ENCODE peak calls at places on chromosomes 11 and 22, in nine cellular contexts. Z is dorsolateral prefrontal cortex, M is RWPE1, X is esophagus squamous epithelium, O is foreskin keratinocyte, E is spleen, V is adrenal gland, Q is OCI-LY7, L is AG04449. P is an unnamed sample.

GRCh38 chr22:40002935-40003715 is 8.4 kb downstream of the FAM83F start:
- DNase-seq in M (no peak), E (no peak), L (no peak), O (no peak), X (no peak), Q (no peak), V (no peak), Z (no peak), P (no peak)

GRCh38 chr11:16902979-16903378 is 111.2 kb downstream of the PLEKHA7 start:
- DNase-seq in L (no peak), Z (no peak), M (no peak), V (no peak), O (peak), E (no peak), X (no peak), Q (no peak), P (no peak)

GRCh38 chr11:68643576-68643975 is 40.8 kb upstream of the GAL start:
- DNase-seq in L (no peak), E (no peak), Z (no peak), V (no peak), M (no peak), O (peak), X (no peak), Q (no peak), P (peak)

GRCh38 chr22:21977814-21978213 is 4.8 kb downstream of the TOP3B start:
- DNase-seq in Z (no peak), Q (no peak), E (peak), L (no peak), X (no peak), O (no peak), M (no peak), V (no peak), P (no peak)

GRCh38 chr11:31711137-31711536 is 100.0 kb downstream of the PAX6 start:
- DNase-seq in L (no peak), Q (no peak), Z (no peak), E (no peak), M (no peak), X (no peak), V (no peak), O (no peak), P (no peak)

GRCh38 chr11:12813371-12814225 is 139.4 kb downstream of the TEAD1 start:
- DNase-seq in Q (no peak), L (no peak), O (no peak), M (no peak), X (no peak), V (peak), Z (no peak), E (no peak), P (peak)

GRCh38 chr11:116697639-116698038 is 75.1 kb downstream of the BUD13 start:
- DNase-seq in Q (no peak), O (no peak), E (peak), V (no peak), M (no peak), Z (peak), X (no peak), L (no peak), P (no peak)

GRCh38 chr11:109490953-109491733 is 69.2 kb downstream of the C11orf87 start:
- DNase-seq in V (no peak), L (peak), M (no peak), O (peak), X (no peak), Q (no peak), Z (no peak), E (no peak), P (peak)

GRCh38 chr11:33321483-33321882 is 64.3 kb downstream of the HIPK3 start:
- DNase-seq in O (no peak), E (no peak), L (no peak), V (no peak), Q (peak), X (no peak), M (no peak), Z (no peak), P (no peak)

GRCh38 chr11:93542753-93543246 is 391 bp downstream of the SMCO4 start:
- DNase-seq in Q (no peak), E (peak), M (no peak), O (no peak), V (no peak), L (no peak), Z (no peak), X (no peak), P (no peak)

GRCh38 chr22:20010307-20011122 is 6.1 kb downstream of the ARVCF start:
- DNase-seq in M (no peak), Z (no peak), L (no peak), E (peak), V (peak), X (no peak), O (no peak), Q (no peak), P (no peak)

GRCh38 chr11:86162257-86162656 is 82.3 kb upstream of the EED start:
- DNase-seq in Z (no peak), L (no peak), M (no peak), O (peak), Q (no peak), V (peak), X (no peak), E (no peak), P (peak)

GRCh38 chr22:23263651-23264555 is 83.6 kb downstream of the BCR start:
- DNase-seq in Z (peak), E (peak), Q (peak), V (peak), X (no peak), M (no peak), L (no peak), O (no peak), P (no peak)

GRCh38 chr11:132126973-132127900 is 756.8 kb downstream of the NTM start:
- DNase-seq in Z (peak), Q (no peak), E (no peak), V (peak), X (no peak), O (peak), L (peak), M (peak), P (peak)

GRCh38 chr22:29625090-29625825 is 21.8 kb downstream of the NF2 start:
- DNase-seq in L (no peak), Z (peak), O (peak), E (no peak), Q (peak), M (peak), X (no peak), V (peak), P (peak)

GRCh38 chr11:108838804-108839128 is 173.9 kb downstream of the DDX10 start:
- DNase-seq in Q (no peak), X (no peak), V (no peak), Z (no peak), L (no peak), E (no peak), M (no peak), O (no peak), P (no peak)

GRCh38 chr11:20158597-20159257 is 1.5 kb downstream of the DBX1 start:
- DNase-seq in M (peak), Q (no peak), L (no peak), V (peak), O (peak), E (no peak), Z (no peak), X (no peak), P (peak)

GRCh38 chr22:49983148-49984042 is 22.8 kb downstream of the PIM3 start:
- DNase-seq in M (no peak), Z (no peak), L (no peak), Q (no peak), O (no peak), V (no peak), E (peak), X (no peak), P (no peak)
- TF ChIP-seq CTCF in M (no peak), Z (peak), L (peak), Q (no peak), O (peak), V (no peak), E (peak), X (peak), P (peak)

DNA sequence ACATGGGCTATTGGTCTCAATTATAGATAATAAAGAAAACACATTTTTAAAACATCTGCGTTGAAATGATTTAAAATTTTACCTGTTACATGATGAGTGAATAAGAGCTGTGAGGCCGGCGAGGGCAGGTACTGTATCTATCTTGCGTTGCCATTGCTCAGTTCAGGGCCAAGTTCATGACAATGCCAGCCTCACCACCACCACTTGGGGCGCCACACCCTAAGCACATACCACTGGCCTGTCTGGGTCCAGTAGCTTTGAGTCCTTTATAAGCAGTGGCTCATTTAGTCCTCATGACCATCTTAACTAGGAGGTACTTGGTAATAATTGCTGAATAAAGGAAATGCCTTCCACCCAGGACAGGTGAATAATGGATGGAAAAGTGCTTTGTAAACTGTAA is 14.5 kb upstream of the MB start:
- DNase-seq in X (no peak), M (no peak), E (peak), Z (no peak), Q (peak), O (no peak), L (no peak), V (peak), P (peak)
- TF ChIP-seq CTCF in X (peak), M (peak), E (peak), Z (peak), Q (peak), O (peak), L (peak), V (peak), P (peak)

GRCh38 chr11:697028-697491 is 1.4 kb downstream of the TMEM80 start:
- DNase-seq in E (no peak), X (no peak), L (peak), O (peak), Z (no peak), V (peak), M (no peak), Q (peak), P (peak)

GRCh38 chr11:695332-695605 is 247 bp upstream of the DEAF1 start:
- DNase-seq in X (no peak), O (no peak), L (no peak), Q (no peak), E (no peak), M (no peak), V (no peak), Z (no peak), P (no peak)

GRCh38 chr11:693887-694562 is 997 bp downstream of the DEAF1 start:
- DNase-seq in M (no peak), E (peak), Q (no peak), Z (no peak), L (no peak), X (no peak), V (no peak), O (no peak), P (no peak)

GRCh38 chr11:694563-695331 is at the start of gene DEAF1:
- DNase-seq in M (peak), Q (peak), O (peak), V (peak), Z (peak), L (peak), X (peak), E (peak), P (peak)

DNA sequence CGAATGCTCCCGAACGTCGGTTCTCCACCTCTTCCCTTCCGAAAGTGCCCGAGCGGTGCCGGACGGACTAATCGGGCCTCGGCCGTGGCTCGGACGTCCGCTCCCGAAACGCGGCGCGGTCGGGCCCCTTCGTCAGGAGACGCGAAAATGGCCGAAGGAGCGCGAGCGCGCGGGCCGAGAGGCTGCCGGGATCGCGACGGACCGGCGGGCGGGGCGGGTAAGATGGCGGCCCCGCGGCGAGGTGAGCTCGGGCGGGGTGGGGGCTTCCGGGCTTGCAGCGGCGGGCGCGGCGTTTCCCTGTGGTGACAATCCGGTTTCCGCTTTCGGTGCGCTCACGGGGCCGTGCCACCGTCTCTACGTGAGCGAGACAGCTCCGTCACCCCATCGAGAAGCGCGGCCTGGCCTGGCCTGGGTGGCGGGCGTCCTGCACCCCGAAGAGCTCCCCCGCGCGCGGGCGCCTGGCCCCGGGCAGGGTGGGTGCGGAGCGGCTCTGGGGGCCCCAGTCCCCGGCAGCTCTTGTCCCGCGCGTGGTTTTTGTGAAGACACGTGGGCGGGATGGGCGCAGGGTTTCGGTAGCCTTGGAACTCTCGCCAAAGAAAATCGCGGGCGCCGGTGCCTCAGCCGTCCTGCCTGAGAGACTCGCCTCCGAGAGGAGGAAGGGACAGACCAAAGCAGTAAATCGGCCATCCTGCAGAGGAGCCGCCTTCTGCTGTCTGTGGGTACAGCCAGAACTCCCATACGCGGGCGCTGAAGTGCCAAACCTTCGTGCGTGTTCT is at the start of gene TMEM80:
- DNase-seq in Z (peak), E (peak), V (peak), L (peak), X (peak), M (peak), O (peak), Q (peak), P (peak)
- TF ChIP-seq CTCF in Z (no peak), E (peak), V (no peak), L (no peak), X (no peak), M (no peak), O (no peak), Q (no peak), P (no peak)

GRCh38 chr11:70089631-70090030 is 11.5 kb downstream of the ANO1 start:
- DNase-seq in E (no peak), M (no peak), Z (no peak), X (no peak), V (no peak), Q (no peak), O (peak), L (no peak), P (no peak)

GRCh38 chr11:70088735-70089250 is 10.7 kb downstream of the ANO1 start:
- DNase-seq in V (no peak), E (no peak), O (no peak), Q (no peak), Z (no peak), X (no peak), M (no peak), L (no peak), P (no peak)

GRCh38 chr11:70085815-70086769 is 8.0 kb downstream of the ANO1 start:
- DNase-seq in L (no peak), V (no peak), X (no peak), M (no peak), Z (no peak), O (no peak), E (no peak), Q (no peak), P (no peak)

GRCh38 chr11:70084046-70084984 is 6.2 kb downstream of the ANO1 start:
- DNase-seq in O (no peak), E (no peak), X (no peak), M (no peak), L (no peak), V (no peak), Q (no peak), Z (no peak), P (no peak)

DNA sequence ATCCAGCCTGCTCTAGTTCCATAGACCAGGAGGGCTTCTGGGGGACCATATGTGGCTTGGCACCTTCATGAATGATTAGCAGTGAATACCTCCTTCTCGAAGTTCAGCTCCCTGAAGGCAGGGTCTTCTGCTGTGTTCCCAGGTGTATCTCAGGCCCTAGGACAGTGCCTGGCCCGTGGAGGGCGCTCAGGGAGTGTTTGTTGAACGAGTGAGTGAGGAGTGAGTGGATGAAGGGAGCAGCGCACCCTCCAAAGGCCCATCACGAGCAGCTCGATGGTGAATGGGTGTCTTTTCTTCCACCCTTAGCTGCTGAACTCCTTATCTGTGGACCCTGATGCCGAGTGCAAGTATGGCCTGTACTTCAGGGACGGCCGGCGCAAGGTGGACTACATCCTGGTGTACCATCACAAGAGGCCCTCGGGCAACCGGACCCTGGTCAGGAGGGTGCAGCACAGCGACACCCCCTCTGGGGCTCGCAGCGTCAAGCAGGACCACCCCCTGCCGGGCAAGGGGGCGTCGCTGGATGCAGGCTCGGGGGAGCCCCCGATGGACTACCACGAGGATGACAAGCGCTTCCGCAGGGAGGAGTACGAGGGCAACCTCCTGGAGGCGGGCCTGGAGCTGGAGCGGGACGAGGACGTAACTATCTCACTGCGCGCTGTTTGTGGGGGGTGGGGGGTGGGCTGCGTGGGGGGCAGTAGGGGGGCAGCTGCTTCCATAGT is 9.5 kb downstream of the ANO1 start:
- DNase-seq in Z (no peak), O (no peak), M (no peak), V (no peak), Q (no peak), L (no peak), E (no peak), X (no peak), P (no peak)
- TF ChIP-seq CTCF in Z (no peak), O (no peak), M (no peak), V (no peak), Q (no peak), L (peak), E (no peak), X (no peak), P (no peak)

GRCh38 chr22:41535244-41535643 is 9.0 kb downstream of the POLR3H start:
- DNase-seq in L (no peak), Z (no peak), E (no peak), X (no peak), Q (no peak), O (no peak), M (no peak), V (no peak), P (no peak)
- TF ChIP-seq CTCF in L (peak), Z (no peak), E (no peak), X (no peak), Q (peak), O (peak), M (no peak), V (no peak), P (peak)

P was measured in fibroblast of pulmonary artery.